ENCODE peak calls at places on chromosomes 13 and 19, in nine cellular contexts. C is sigmoid colon, B is endothelial cell of umbilical vein, U is stomach, D is spleen, G is HL-60, F is transverse colon, V is K562, H is suprapubic skin. P is an unnamed sample.

GRCh38 chr13:113783966-113784644 is 25.1 kb downstream of the TMEM255B start:
- DNase-seq in C (no peak), B (no peak), U (no peak), D (peak), G (no peak), F (no peak), V (no peak), H (no peak), P (no peak)

GRCh38 chr19:33214621-33215020 is 11.0 kb downstream of the SLC7A10 start:
- DNase-seq in C (no peak), B (no peak), U (no peak), D (no peak), G (peak), F (no peak), V (no peak), H (no peak), P (no peak)

GRCh38 chr13:34340534-34340933 is 522.6 kb downstream of the RFC3 start:
- DNase-seq in C (no peak), B (no peak), U (peak), D (no peak), G (no peak), F (no peak), V (no peak), H (no peak), P (no peak)

GRCh38 chr13:51153527-51153926 is 42.5 kb upstream of the C13orf42 start:
- DNase-seq in C (no peak), B (no peak), U (no peak), D (no peak), G (no peak), F (no peak), V (no peak), H (no peak), P (no peak)

GRCh38 chr19:858868-859843 is at the start of gene CFD:
- DNase-seq in C (peak), B (no peak), U (peak), D (peak), G (peak), F (peak), V (no peak), H (no peak), P (no peak)

GRCh38 chr19:2260341-2260751 is 4.1 kb upstream of the JSRP1 start:
- DNase-seq in C (no peak), B (no peak), U (no peak), D (no peak), G (no peak), F (peak), V (no peak), H (no peak), P (no peak)

GRCh38 chr13:62696490-62696889 is 1280.8 kb upstream of the PCDH20 start:
- DNase-seq in C (no peak), B (no peak), U (no peak), D (no peak), G (no peak), F (no peak), V (no peak), H (no peak), P (no peak)

GRCh38 chr13:80359459-80360297 is 18.8 kb upstream of the SPRY2 start:
- DNase-seq in C (no peak), B (peak), U (no peak), D (no peak), G (no peak), F (no peak), V (peak), H (no peak), P (no peak)

GRCh38 chr13:52405369-52405766 is 604 bp downstream of the THSD1 start:
- DNase-seq in C (no peak), B (peak), U (no peak), D (no peak), G (no peak), F (no peak), V (no peak), H (no peak), P (no peak)

GRCh38 chr19:34900245-34900644 is 26.5 kb upstream of the ZNF30 start:
- DNase-seq in C (no peak), B (no peak), U (no peak), D (no peak), G (no peak), F (no peak), V (no peak), H (no peak), P (no peak)
- TF ChIP-seq POLR2AphosphoS5 in C (no peak), B (no peak), U (no peak), D (no peak), G (no peak), F (no peak), V (no peak), H (no peak), P (no peak)

GRCh38 chr13:40609972-40610726 is 56.3 kb downstream of the FOXO1 start:
- DNase-seq in C (no peak), B (peak), U (no peak), D (no peak), G (no peak), F (peak), V (no peak), H (no peak), P (no peak)
- TF ChIP-seq POLR2AphosphoS5 in C (no peak), B (peak), U (no peak), D (no peak), G (no peak), F (peak), V (no peak), H (no peak), P (no peak)

GRCh38 chr19:45616709-45617027 is 14.7 kb upstream of the GPR4 start:
- DNase-seq in C (no peak), B (no peak), U (no peak), D (no peak), G (no peak), F (no peak), V (no peak), H (no peak), P (no peak)

GRCh38 chr19:45621389-45621788 is 17.8 kb downstream of the EML2 start:
- DNase-seq in C (no peak), B (no peak), U (no peak), D (no peak), G (no peak), F (no peak), V (no peak), H (no peak), P (no peak)

GRCh38 chr19:45613926-45614725 is 12.1 kb upstream of the GPR4 start:
- DNase-seq in C (no peak), B (peak), U (peak), D (no peak), G (peak), F (peak), V (no peak), H (no peak), P (no peak)

GRCh38 chr19:45621976-45622503 is 17.2 kb downstream of the EML2 start:
- DNase-seq in C (no peak), B (no peak), U (no peak), D (no peak), G (no peak), F (no peak), V (no peak), H (no peak), P (no peak)

GRCh38 chr19:45615795-45616708 is 14.0 kb upstream of the GPR4 start:
- DNase-seq in C (peak), B (peak), U (peak), D (peak), G (peak), F (peak), V (peak), H (peak), P (peak)
- TF ChIP-seq POLR2AphosphoS5 in C (no peak), B (peak), U (no peak), D (peak), G (no peak), F (no peak), V (peak), H (no peak), P (no peak)

DNA sequence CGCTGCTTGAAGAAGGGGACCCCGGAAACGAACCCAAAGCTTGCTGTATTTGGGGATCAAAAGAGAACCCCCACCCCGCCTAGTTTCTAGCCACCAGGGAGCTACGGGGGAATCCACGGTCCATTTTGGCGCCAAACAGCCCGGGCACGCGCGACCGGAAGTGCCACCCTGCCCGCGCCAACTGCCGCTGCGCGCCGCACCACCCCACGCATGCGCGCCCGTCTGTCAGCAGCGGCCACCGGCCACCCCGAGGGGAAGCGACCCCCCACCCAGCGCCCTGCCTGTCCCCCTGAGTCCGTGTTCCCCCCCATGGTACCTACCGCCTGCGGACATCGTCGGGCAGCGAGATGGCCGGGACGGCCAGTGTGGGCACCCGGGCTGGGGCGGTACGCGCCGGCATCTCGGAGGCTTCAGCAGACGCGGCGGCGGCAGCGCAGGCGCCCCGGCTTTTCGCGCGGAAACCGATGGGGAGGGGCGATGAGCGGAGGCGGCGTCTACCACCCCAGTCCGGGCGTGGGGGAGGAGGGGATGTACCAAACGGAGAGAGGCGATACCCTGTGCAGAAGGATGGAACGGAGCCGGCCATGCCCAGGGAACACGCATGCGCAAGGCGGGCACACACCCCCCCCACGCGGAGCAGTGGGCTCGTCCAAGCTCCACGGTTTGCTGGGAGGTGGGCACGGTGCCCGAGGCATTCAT is at the start of gene DNMT1:
- DNase-seq in C (peak), B (peak), U (peak), D (peak), G (peak), F (peak), V (peak), H (peak), P (peak)
- TF ChIP-seq POLR2AphosphoS5 in C (peak), B (peak), U (peak), D (peak), G (peak), F (peak), V (peak), H (no peak), P (peak)

GRCh38 chr13:67063036-67063435 is 167.1 kb downstream of the PCDH9 start:
- DNase-seq in C (no peak), B (no peak), U (no peak), D (no peak), G (no peak), F (no peak), V (no peak), H (no peak), P (peak)
- TF ChIP-seq POLR2AphosphoS5 in C (no peak), B (no peak), U (no peak), D (no peak), G (no peak), F (no peak), V (no peak), H (no peak), P (no peak)

DNA sequence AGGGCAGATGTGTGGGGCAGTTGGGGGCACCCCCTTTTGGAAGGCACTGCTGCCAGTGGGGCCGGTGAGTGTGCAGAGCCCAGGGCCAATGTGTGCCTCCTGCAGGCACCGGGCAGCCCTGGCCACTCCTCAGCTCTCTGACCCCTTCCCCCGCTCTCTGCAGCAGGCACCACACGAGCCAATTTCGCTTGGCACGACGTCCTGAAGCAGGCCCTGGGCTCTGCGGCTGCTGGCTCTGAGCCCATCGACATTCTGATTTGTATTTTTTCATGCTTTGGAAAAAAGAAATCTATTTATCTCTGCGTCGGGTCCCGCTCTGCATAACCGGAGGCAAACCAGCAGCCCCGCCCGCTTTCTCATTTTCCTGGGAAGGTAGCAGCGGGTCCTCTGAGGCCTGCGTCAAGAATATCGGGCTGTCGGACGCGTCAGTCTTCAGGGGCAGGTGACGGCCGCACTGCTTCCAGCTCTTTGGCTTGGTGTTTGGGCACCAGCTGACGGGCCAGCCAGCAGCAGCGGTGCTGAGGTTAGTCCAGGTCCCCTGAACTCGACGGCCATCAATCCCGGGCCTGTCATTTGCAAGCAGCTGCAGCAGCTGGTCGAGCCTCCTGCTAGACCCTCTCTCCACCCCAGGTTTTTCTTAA is 134.3 kb downstream of the KDM4B start:
- DNase-seq in C (peak), B (peak), U (peak), D (no peak), G (no peak), F (no peak), V (no peak), H (no peak), P (peak)
- TF ChIP-seq POLR2AphosphoS5 in C (peak), B (no peak), U (no peak), D (peak), G (no peak), F (no peak), V (no peak), H (no peak), P (no peak)